ENCODE peak calls at places on chromosomes 13 and 19, in five cellular contexts. T is GM12865, I is Right ventricle myocardium superior, Z is HCT116, A is T-helper 22 cell. B is an unnamed sample.

GRCh38 chr13:39655569-39656324 is at the start of gene COG6:
- DNase-seq in T (peak), I (peak), Z (peak), A (peak), B (peak)

GRCh38 chr19:11551603-11552235 is 7.3 kb downstream of the ELOF1 start:
- DNase-seq in T (no peak), I (no peak), Z (no peak), A (no peak), B (no peak)

GRCh38 chr13:26280295-26280694 is 26.4 kb downstream of the CDK8 start:
- DNase-seq in T (no peak), I (no peak), Z (no peak), A (no peak), B (peak)

GRCh38 chr13:30804474-30804873 is 69.1 kb downstream of the ALOX5AP start:
- DNase-seq in T (no peak), I (no peak), Z (no peak), A (no peak), B (no peak)

GRCh38 chr13:40401911-40402776 is 264.3 kb downstream of the FOXO1 start:
- DNase-seq in T (peak), I (peak), Z (peak), A (no peak), B (peak)

GRCh38 chr13:100439247-100439955 is 149.2 kb downstream of the GGACT start:
- DNase-seq in T (no peak), I (no peak), Z (no peak), A (no peak), B (no peak)

GRCh38 chr19:30679286-30679685 is 307.1 kb downstream of the ZNF536 start:
- DNase-seq in T (no peak), I (no peak), Z (no peak), A (no peak), B (no peak)

GRCh38 chr19:6212403-6213265 is 67.1 kb downstream of the MLLT1 start:
- DNase-seq in T (no peak), I (peak), Z (no peak), A (no peak), B (no peak)

GRCh38 chr13:33751151-33751550 is 66.8 kb upstream of the RFC3 start:
- DNase-seq in T (no peak), I (no peak), Z (no peak), A (no peak), B (no peak)

GRCh38 chr19:13597625-13598024 is 91.3 kb upstream of the CACNA1A start:
- DNase-seq in T (peak), I (no peak), Z (peak), A (peak), B (peak)

GRCh38 chr19:524062-524674 is 7.4 kb upstream of the CDC34 start:
- DNase-seq in T (no peak), I (no peak), Z (no peak), A (no peak), B (no peak)

GRCh38 chr19:38713227-38713649 is 31.0 kb downstream of the CAPN12 start:
- DNase-seq in T (no peak), I (peak), Z (no peak), A (no peak), B (no peak)

GRCh38 chr13:23658929-23659541 is 88.8 kb downstream of the TNFRSF19 start:
- DNase-seq in T (no peak), I (peak), Z (no peak), A (no peak), B (no peak)